ENCODE peak calls at places on chromosome 2, in ten cellular contexts. Z, W, Y, T, C, O, Q, R, E and F are unnamed samples.

GRCh38 chr2:165793161-165793778 is 777 bp downstream of the GALNT3 start:
- DNase-seq in O (no peak), C (no peak), T (no peak), R (no peak), Y (peak; percentile 63), E (no peak), W (peak; percentile 40), Z (no peak), Q (peak; percentile 13), F (no peak)

GRCh38 chr2:225400060-225400511 is 576 bp downstream of the NYAP2 start:
- DNase-seq in E (peak; percentile 56), W (peak; percentile 86), Z (no peak), Q (no peak), C (peak; percentile 16), Y (no peak), T (peak; percentile 10), R (peak; percentile 48), O (no peak), F (no peak)

GRCh38 chr2:208406474-208407451 is at the start of gene PTH2R:
- DNase-seq in O (no peak), Q (no peak), W (peak; percentile 71), Y (peak; percentile 48), E (no peak), T (no peak), Z (no peak), C (no peak), R (no peak), F (no peak)

GRCh38 chr2:242004223-242004901 is 134.8 kb downstream of the RTP5 start:
- DNase-seq in C (no peak), Z (peak; percentile 43), Q (no peak), R (no peak), W (no peak), Y (no peak), E (no peak), O (no peak), T (no peak), F (no peak)

GRCh38 chr2:65033178-65033577 is 23.0 kb upstream of the CEP68 start:
- DNase-seq in R (peak; percentile 52), O (peak; percentile 26), T (no peak), Z (no peak), Q (no peak), Y (no peak), E (no peak), W (no peak), C (no peak), F (no peak)

GRCh38 chr2:74497777-74498499 is 1.5 kb downstream of the LBX2 start:
- DNase-seq in O (peak; percentile 24), Q (no peak), W (peak; percentile 72), E (no peak), Y (peak; percentile 69), Z (no peak), C (no peak), R (no peak), T (no peak), F (no peak)

GRCh38 chr2:182824056-182824758 is 42.2 kb downstream of the FRZB start:
- DNase-seq in E (no peak), Z (no peak), Q (no peak), Y (no peak), W (no peak), C (no peak), O (no peak), T (no peak), R (no peak), F (no peak)

GRCh38 chr2:46173030-46173429 is 124.2 kb upstream of the EPAS1 start:
- DNase-seq in Q (no peak), O (no peak), C (no peak), R (no peak), Y (no peak), T (no peak), Z (no peak), W (no peak), E (no peak), F (no peak)

GRCh38 chr2:130327703-130328527 is 14.8 kb upstream of the IMP4 start:
- DNase-seq in E (peak; percentile 71), Q (no peak), Z (no peak), O (no peak), T (no peak), Y (no peak), W (peak; percentile 82), R (no peak), C (no peak), F (no peak)

GRCh38 chr2:177212106-177212894 is at the start of gene HNRNPA3:
- DNase-seq in O (peak; percentile 100), Z (peak; percentile 99), W (peak; percentile 97), Q (peak; percentile 97), E (peak; percentile 99), T (peak; percentile 100), R (peak; percentile 99), C (peak; percentile 97), Y (peak; percentile 99), F (peak; percentile 91)

GRCh38 chr2:101883860-101884259 is 107.9 kb upstream of the IL1R2 start:
- DNase-seq in C (peak; percentile 10), R (peak; percentile 70), O (peak; percentile 32), Y (no peak), E (peak; percentile 59), W (peak; percentile 69), T (no peak), Z (no peak), Q (peak; percentile 8), F (no peak)

GRCh38 chr2:228417526-228417925 is 236.0 kb upstream of the SPHKAP start:
- DNase-seq in Q (no peak), C (no peak), Y (no peak), Z (no peak), W (no peak), R (no peak), O (no peak), E (no peak), T (no peak), F (no peak)

GRCh38 chr2:222292113-222292737 is 6.6 kb downstream of the PAX3 start:
- DNase-seq in T (no peak), C (no peak), W (no peak), Y (no peak), E (no peak), Z (no peak), Q (no peak), O (no peak), R (no peak), F (no peak)

DNA sequence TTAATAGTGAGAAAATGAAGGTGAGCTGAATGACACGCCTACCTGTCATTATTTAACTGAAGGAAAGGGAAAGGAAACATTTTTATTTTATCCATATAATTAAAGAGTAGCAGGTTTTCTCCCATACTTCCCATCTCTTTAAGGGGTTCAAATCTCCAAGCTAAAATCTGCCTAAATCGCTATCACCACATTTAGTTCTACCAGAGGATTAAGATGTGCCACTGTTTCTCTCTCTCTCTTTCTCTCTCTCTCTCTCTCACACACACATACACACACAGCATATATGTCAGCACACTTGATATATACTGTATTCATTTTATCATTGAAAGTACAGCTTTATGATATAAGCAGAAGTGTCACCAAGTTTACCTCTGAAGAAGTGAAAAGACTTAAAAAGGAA is 3.2 kb downstream of the WIPF1 start:
- DNase-seq in Z (no peak), C (no peak), R (no peak), E (no peak), W (no peak), Y (no peak), T (no peak), O (peak; percentile 39), Q (no peak), F (no peak)
- H3K4me3 ChIP-seq in Z (no peak overlapping the region), C (no peak overlapping the region), R (no peak overlapping the region), E (no peak overlapping the region), W (no peak overlapping the region), Y (no peak overlapping the region), T (no peak overlapping the region), O (peak overlapping the region; percentile 80), Q (no peak overlapping the region), F (no peak overlapping the region)

DNA sequence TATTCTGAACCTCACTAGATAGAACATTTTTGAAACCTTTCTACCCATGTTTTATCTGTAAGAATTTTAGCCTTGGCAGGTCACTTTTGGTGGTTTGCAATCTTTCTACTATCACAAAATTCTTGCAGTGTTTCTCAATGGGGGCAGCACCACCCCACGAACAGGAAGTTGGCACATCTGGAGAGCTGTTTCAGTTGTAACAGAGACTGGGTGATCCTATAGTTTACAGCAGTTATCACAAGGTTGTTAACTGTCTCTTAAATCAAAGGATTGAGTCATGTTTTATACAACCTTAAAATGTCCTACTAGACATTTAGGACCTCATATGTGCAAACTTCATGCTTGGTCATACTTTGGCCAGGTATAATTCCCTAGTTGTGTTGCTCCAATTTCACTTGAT is 829.2 kb downstream of the ERBB4 start:
- DNase-seq in Z (no peak), Q (no peak), T (no peak), C (no peak), Y (no peak), W (no peak), O (no peak), E (no peak), R (no peak), F (no peak)
- H3K4me3 ChIP-seq in Z (no peak overlapping the region), Q (no peak overlapping the region), T (no peak overlapping the region), C (no peak overlapping the region), Y (no peak overlapping the region), W (no peak overlapping the region), O (no peak overlapping the region), E (no peak overlapping the region), R (no peak overlapping the region), F (no peak overlapping the region)

GRCh38 chr2:58239243-58239642 is 1.9 kb downstream of the FANCL start:
- DNase-seq in W (no peak), O (no peak), T (no peak), E (no peak), Q (no peak), Z (no peak), Y (no peak), R (no peak), C (no peak), F (no peak)
- H3K4me3 ChIP-seq in W (peak overlapping the region; percentile 81), O (no peak overlapping the region), T (no peak overlapping the region), E (no peak overlapping the region), Q (no peak overlapping the region), Z (no peak overlapping the region), Y (no peak overlapping the region), R (peak overlapping the region; percentile 77), C (no peak overlapping the region), F (no peak overlapping the region)

DNA sequence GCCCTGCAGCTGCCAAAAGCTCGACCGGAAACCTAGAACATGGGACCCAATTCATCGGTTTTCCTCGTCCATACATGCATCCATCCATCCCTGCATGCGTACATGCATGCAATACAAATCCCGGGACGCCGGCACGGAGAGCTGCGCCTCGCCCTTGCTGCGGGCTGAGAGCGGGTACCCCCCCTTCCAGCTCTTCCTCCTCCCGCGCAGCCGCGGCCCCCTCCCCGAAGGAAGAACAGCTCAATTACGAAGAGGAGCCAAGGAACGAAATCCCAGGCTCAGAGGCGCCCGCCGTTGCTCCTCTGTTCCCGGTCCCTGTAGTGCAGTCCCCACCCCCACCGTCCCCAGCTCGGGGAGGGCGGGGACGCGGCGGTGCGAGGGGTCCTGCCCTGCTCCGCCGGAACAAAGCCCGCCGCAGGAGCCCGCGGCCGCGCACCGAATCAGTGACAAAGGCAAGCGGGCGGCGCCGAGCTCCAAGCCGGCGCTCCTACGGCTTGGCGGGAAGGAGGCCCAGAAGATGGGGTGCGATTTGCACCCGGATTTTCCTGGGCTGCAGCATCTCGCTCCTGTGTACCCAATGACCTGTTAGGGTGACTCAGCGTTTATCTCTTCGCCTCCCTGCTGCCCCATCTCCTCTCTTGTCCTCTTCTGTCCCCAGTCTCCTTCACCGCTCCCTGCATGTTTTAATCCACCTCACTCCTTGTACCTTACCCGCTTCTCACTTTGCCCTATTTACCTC is 8.9 kb upstream of the POU3F3 start:
- DNase-seq in C (no peak), R (no peak), E (no peak), Y (no peak), W (peak; percentile 86), Z (no peak), Q (no peak), T (no peak), O (no peak), F (no peak)
- H3K4me3 ChIP-seq in C (no peak overlapping the region), R (no peak overlapping the region), E (no peak overlapping the region), Y (peak overlapping the region; percentile 27), W (peak overlapping the region; percentile 58), Z (peak overlapping the region; percentile 36), Q (no peak overlapping the region), T (no peak overlapping the region), O (no peak overlapping the region), F (no peak overlapping the region)

GRCh38 chr2:44680983-44681481 is 260.5 kb upstream of the SIX3 start:
- DNase-seq in E (peak; percentile 8), Z (no peak), Y (no peak), T (no peak), W (no peak), O (no peak), C (no peak), Q (no peak), R (peak; percentile 15), F (no peak)
- H3K4me3 ChIP-seq in E (no peak overlapping the region), Z (no peak overlapping the region), Y (no peak overlapping the region), T (no peak overlapping the region), W (no peak overlapping the region), O (no peak overlapping the region), C (no peak overlapping the region), Q (no peak overlapping the region), R (no peak overlapping the region), F (no peak overlapping the region)